ENCODE peak calls at places on chromosomes 11 and 22, in five cellular contexts. C is IMR-90, S is A549, Z is K562, G is H1. D is an unnamed sample.

GRCh38 chr22:39092111-39092867 is 4.8 kb upstream of the APOBEC3H start:
- DNase-seq in Z (no peak), C (no peak), S (no peak), G (no peak), D (no peak)

GRCh38 chr22:24953294-24954113 is 988 bp downstream of the KIAA1671 start:
- DNase-seq in G (peak; percentile 57), S (no peak), C (no peak), Z (no peak), D (peak; percentile 15)

GRCh38 chr11:44047931-44048431 is at the start of gene ACCSL:
- DNase-seq in C (no peak), G (no peak), S (no peak), Z (no peak), D (no peak)

GRCh38 chr11:86874314-86875056 is 74.1 kb downstream of the PRSS23 start:
- DNase-seq in Z (no peak), G (no peak), C (peak; percentile 17), S (no peak), D (no peak)

GRCh38 chr11:14906614-14907392 is 14.8 kb upstream of the CYP2R1 start:
- DNase-seq in C (no peak), G (no peak), Z (no peak), S (no peak), D (no peak)

GRCh38 chr11:85182437-85183109 is 444.6 kb downstream of the DLG2 start:
- DNase-seq in C (peak; percentile 35), Z (peak; percentile 10), S (peak; percentile 6), G (no peak), D (peak; percentile 21)

GRCh38 chr11:78056093-78056492 is 7.6 kb upstream of the THRSP start:
- DNase-seq in C (no peak), Z (no peak), S (no peak), G (no peak), D (no peak)

GRCh38 chr11:19368726-19369364 is 128.1 kb upstream of the E2F8 start:
- DNase-seq in G (no peak), Z (no peak), C (no peak), S (no peak), D (no peak)

GRCh38 chr22:50257451-50258360 is 3.8 kb downstream of the MAPK12 start:
- DNase-seq in Z (no peak), G (no peak), C (no peak), S (no peak), D (no peak)

GRCh38 chr22:38350444-38351359 is 33.5 kb upstream of the CSNK1E start:
- DNase-seq in C (no peak), G (peak; percentile 55), Z (no peak), S (no peak), D (no peak)

GRCh38 chr11:125494987-125495725 is 909 bp downstream of the FEZ1 start:
- DNase-seq in Z (no peak), C (peak; percentile 31), S (peak; percentile 8), G (peak; percentile 81), D (no peak)

GRCh38 chr11:18063131-18063530 is 17.1 kb upstream of the TPH1 start:
- DNase-seq in G (no peak), S (no peak), Z (no peak), C (no peak), D (no peak)

GRCh38 chr11:101456812-101457211 is 127.0 kb downstream of the TRPC6 start:
- DNase-seq in G (no peak), C (peak; percentile 52), S (no peak), Z (no peak), D (no peak)

DNA sequence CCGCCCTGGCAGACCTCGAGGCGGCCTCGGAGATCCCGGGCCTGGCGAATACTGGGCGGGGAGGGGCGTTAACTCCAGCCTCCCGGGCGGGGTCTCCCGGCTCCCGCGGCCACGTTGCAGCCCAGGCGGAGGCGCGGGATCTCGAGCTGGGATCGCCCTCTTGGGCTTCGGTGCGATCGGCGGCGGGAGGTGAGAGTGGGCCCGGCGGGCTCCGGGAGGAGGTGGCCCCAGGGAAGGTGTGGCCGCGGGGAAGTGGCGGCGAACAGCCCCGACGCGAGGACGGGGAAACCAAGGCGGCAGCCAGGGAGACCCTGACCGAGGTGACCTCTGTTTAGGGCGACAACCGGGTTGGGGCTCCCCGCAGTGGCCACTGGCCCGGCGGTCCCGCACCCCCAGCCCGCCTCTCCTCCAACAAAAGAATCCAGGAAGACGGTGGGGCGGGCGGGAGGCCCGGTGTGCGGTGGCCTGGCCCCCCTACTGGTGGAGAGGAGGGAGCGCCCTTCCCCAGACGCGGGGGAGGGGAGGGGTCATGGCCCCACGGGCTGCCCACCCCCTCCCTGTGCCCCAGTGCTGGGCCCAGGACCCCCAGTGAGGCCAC is at the start of gene PHETA2:
- DNase-seq in Z (no peak), G (peak; percentile 67), S (no peak), C (peak; percentile 25), D (no peak)
- TF ChIP-seq MAFK in Z (no peak), G (no peak), S (no peak), C (no peak), D (no peak)

GRCh38 chr11:119149371-119150275 is 771 bp downstream of the ABCG4 start:
- DNase-seq in C (no peak), G (no peak), Z (no peak), S (no peak), D (no peak)
- TF ChIP-seq MAFK in C (no peak), G (no peak), Z (no peak), S (no peak), D (no peak)

GRCh38 chr11:1887451-1888346 is 4.0 kb downstream of the PRR33 start:
- DNase-seq in C (no peak), S (no peak), Z (no peak), G (no peak), D (no peak)
- TF ChIP-seq MAFK in C (no peak), S (no peak), Z (no peak), G (no peak), D (no peak)

DNA sequence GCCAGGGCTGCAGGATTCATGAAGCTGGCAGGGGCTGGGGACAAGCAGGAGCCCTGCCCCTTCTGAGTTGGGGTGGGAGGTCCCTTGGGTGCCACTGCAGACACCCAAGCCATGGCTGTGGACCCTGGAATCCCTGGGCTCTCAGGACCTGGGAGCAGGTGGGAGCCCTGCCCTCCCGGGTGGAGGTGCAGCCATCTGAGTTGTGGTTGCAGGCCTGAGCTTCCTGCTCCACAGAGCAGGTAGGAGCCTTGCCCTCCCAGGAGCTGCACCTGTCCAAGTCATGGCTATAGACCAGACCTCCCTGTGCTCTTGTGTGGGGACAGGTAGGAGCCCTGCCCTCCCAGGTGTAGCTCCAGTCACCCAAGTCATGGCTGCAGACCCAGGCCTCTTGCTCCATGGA is 113.5 kb downstream of the ARHGAP20 start:
- DNase-seq in G (no peak), S (no peak), C (no peak), Z (no peak), D (no peak)
- TF ChIP-seq MAFK in G (no peak), S (no peak), C (no peak), Z (no peak), D (no peak)

GRCh38 chr22:44147821-44148574 is 32.7 kb upstream of the PARVG start:
- DNase-seq in S (no peak), C (peak; percentile 36), G (peak; percentile 84), Z (no peak), D (no peak)
- TF ChIP-seq MAFK in S (no peak), C (no peak), G (no peak), Z (no peak), D (no peak)

DNA sequence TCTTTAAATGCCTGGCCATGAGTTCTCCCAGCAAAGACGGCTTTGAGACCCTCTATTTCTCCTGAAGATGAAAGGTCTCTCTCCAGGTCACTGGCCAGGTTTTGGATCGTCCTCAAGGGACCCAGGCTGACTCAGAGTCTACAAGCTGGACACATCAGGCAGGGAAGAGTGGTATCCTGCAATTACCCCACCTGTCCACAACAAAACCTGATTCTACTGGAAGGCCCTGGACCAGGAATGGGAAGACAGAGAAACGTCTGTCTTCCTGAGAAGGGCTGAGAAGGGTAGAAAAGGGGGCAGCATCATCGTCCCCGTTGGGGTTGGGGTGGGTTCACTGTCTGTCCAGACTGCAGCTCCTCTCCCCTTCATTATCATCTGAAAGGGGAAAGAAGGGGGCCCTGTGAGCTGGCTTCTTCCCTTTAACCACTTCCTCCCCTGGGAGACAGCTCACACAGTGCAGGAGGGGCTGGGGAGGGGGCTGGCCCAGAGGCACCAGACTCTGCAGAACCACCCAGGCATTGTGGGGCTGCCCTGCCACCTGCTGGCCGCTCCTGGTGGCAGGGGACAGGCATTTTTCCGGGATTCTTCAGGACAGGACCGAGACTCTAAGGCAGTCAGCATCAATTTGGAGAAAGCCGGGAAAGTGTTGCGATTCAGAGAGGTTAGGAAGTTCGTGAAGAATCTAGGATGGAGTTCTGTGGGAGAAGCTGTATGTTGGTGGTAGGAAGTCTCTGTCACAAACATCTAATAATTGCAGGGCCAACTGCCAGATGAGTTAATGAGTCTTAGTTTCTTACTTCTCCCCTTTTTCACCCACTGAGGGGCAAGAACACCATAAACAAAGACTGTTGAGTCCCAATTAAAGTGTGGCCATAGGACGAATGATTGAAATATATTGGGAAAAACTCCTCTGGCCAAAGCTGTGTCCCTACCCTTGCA is 57.6 kb downstream of the SYN3 start:
- DNase-seq in S (peak; percentile 8), C (peak; percentile 32), G (peak; percentile 92), Z (peak; percentile 52), D (peak; percentile 15)
- TF ChIP-seq MAFK in S (no peak), C (no peak), G (no peak), Z (no peak), D (no peak)

GRCh38 chr11:122804796-122805195 is 33.5 kb upstream of the CRTAM start:
- DNase-seq in C (no peak), S (no peak), G (no peak), Z (no peak), D (no peak)
- TF ChIP-seq MAFK in C (no peak), S (no peak), G (no peak), Z (no peak), D (no peak)

D was measured in HepG2.